ENCODE peak calls at places on chromosomes 16 and 17, in seven cellular contexts. One of them, this sample, is unnamed. For H3K36me3, the result is how much of the 10 kb centered on the place peaks cover.

GRCh38 chr16:81606039-81606438 is 161.4 kb downstream of the CMIP start:
- DNase-seq in tibial artery: no peak
- DNase-seq in heart right ventricle: no peak
- DNase-seq in WERI-Rb-1: no peak
- DNase-seq in H1: no peak
- DNase-seq in neural progenitor cell: no peak
- DNase-seq in body of pancreas: no peak
- DNase-seq in this sample: no peak

GRCh38 chr17:14019186-14019956 is 49.9 kb upstream of the COX10 start:
- DNase-seq in tibial artery: no peak
- DNase-seq in heart right ventricle: no peak
- DNase-seq in WERI-Rb-1: no peak
- DNase-seq in neural progenitor cell: no peak
- DNase-seq in body of pancreas: no peak
- DNase-seq in H1: no peak
- DNase-seq in this sample: no peak

GRCh38 chr16:19913306-19913717 is 28.7 kb upstream of the GPRC5B start:
- DNase-seq in H1: no peak
- DNase-seq in tibial artery: no peak
- DNase-seq in WERI-Rb-1: no peak
- DNase-seq in neural progenitor cell: no peak
- DNase-seq in body of pancreas: no peak
- DNase-seq in heart right ventricle: no peak
- DNase-seq in this sample: no peak

GRCh38 chr17:66468241-66469087 is 166.1 kb downstream of the PRKCA start:
- DNase-seq in heart right ventricle: no peak
- DNase-seq in neural progenitor cell: no peak
- DNase-seq in WERI-Rb-1: no peak
- DNase-seq in body of pancreas: no peak
- DNase-seq in tibial artery: peak
- DNase-seq in H1: no peak
- DNase-seq in this sample: no peak

GRCh38 chr16:69940676-69941075 is 10.5 kb upstream of the CLEC18A start:
- DNase-seq in neural progenitor cell: no peak
- DNase-seq in body of pancreas: no peak
- DNase-seq in tibial artery: no peak
- DNase-seq in WERI-Rb-1: no peak
- DNase-seq in heart right ventricle: no peak
- DNase-seq in H1: no peak
- DNase-seq in this sample: no peak

GRCh38 chr17:64707077-64707591 is 45.0 kb upstream of the SMURF2 start:
- DNase-seq in H1: peak
- DNase-seq in heart right ventricle: peak
- DNase-seq in tibial artery: peak
- DNase-seq in body of pancreas: peak
- DNase-seq in neural progenitor cell: no peak
- DNase-seq in WERI-Rb-1: peak
- DNase-seq in this sample: peak

GRCh38 chr16:58497468-58497867 is 2.5 kb upstream of the NDRG4 start:
- DNase-seq in WERI-Rb-1: no peak
- DNase-seq in H1: no peak
- DNase-seq in body of pancreas: no peak
- DNase-seq in neural progenitor cell: no peak
- DNase-seq in heart right ventricle: no peak
- DNase-seq in tibial artery: no peak
- DNase-seq in this sample: no peak

GRCh38 chr16:4733747-4734062 is 366 bp downstream of the ANKS3 start:
- DNase-seq in H1: no peak
- DNase-seq in heart right ventricle: no peak
- DNase-seq in WERI-Rb-1: peak
- DNase-seq in tibial artery: no peak
- DNase-seq in neural progenitor cell: no peak
- DNase-seq in body of pancreas: no peak
- DNase-seq in this sample: no peak

GRCh38 chr17:4004517-4005295 is 40.5 kb upstream of the ATP2A3 start:
- DNase-seq in H1: no peak
- DNase-seq in WERI-Rb-1: peak
- DNase-seq in heart right ventricle: peak
- DNase-seq in neural progenitor cell: peak
- DNase-seq in body of pancreas: peak
- DNase-seq in tibial artery: no peak
- DNase-seq in this sample: no peak

GRCh38 chr16:53091508-53092211 is 36.9 kb downstream of the CHD9 start:
- DNase-seq in WERI-Rb-1: no peak
- DNase-seq in heart right ventricle: peak
- DNase-seq in tibial artery: peak
- DNase-seq in H1: no peak
- DNase-seq in neural progenitor cell: peak
- DNase-seq in body of pancreas: peak
- DNase-seq in this sample: peak

GRCh38 chr17:79850571-79851460 is 11.6 kb upstream of the CBX4 start:
- DNase-seq in WERI-Rb-1: no peak
- DNase-seq in neural progenitor cell: no peak
- DNase-seq in body of pancreas: no peak
- DNase-seq in heart right ventricle: no peak
- DNase-seq in tibial artery: no peak
- DNase-seq in H1: no peak
- DNase-seq in this sample: no peak

GRCh38 chr16:87604572-87605135 is 2.3 kb downstream of the JPH3 start:
- DNase-seq in H1: no peak
- DNase-seq in tibial artery: no peak
- DNase-seq in WERI-Rb-1: no peak
- DNase-seq in body of pancreas: no peak
- DNase-seq in heart right ventricle: no peak
- DNase-seq in neural progenitor cell: no peak
- DNase-seq in this sample: no peak

GRCh38 chr17:27446569-27447301 is 9.5 kb upstream of the KSR1 start:
- DNase-seq in heart right ventricle: no peak
- DNase-seq in neural progenitor cell: no peak
- DNase-seq in H1: no peak
- DNase-seq in tibial artery: no peak
- DNase-seq in body of pancreas: no peak
- DNase-seq in WERI-Rb-1: peak
- DNase-seq in this sample: no peak

GRCh38 chr16:68644303-68644702 is 807 bp upstream of the CDH3 start:
- DNase-seq in H1: no peak
- DNase-seq in neural progenitor cell: peak
- DNase-seq in heart right ventricle: no peak
- DNase-seq in WERI-Rb-1: no peak
- DNase-seq in body of pancreas: no peak
- DNase-seq in tibial artery: no peak
- DNase-seq in this sample: no peak

GRCh38 chr17:22512506-22512905 is 820.2 kb downstream of the KCNJ18 start:
- DNase-seq in body of pancreas: no peak
- DNase-seq in tibial artery: no peak
- DNase-seq in H1: no peak
- DNase-seq in heart right ventricle: no peak
- DNase-seq in neural progenitor cell: no peak
- DNase-seq in WERI-Rb-1: no peak
- DNase-seq in this sample: peak

GRCh38 chr17:18967806-18968744 is 16.1 kb downstream of the SLC5A10 start:
- DNase-seq in tibial artery: no peak
- DNase-seq in heart right ventricle: no peak
- DNase-seq in WERI-Rb-1: no peak
- DNase-seq in body of pancreas: peak
- DNase-seq in H1: no peak
- DNase-seq in neural progenitor cell: no peak
- DNase-seq in this sample: no peak

GRCh38 chr16:75244844-75245758 is 6.3 kb downstream of the BCAR1 start:
- DNase-seq in heart right ventricle: peak
- DNase-seq in body of pancreas: peak
- DNase-seq in WERI-Rb-1: no peak
- DNase-seq in H1: peak
- DNase-seq in tibial artery: peak
- DNase-seq in neural progenitor cell: peak
- DNase-seq in this sample: peak

GRCh38 chr17:40075216-40076100 is 12.7 kb downstream of the THRA start:
- DNase-seq in H1: peak
- DNase-seq in body of pancreas: peak
- DNase-seq in heart right ventricle: peak
- DNase-seq in tibial artery: peak
- DNase-seq in neural progenitor cell: peak
- DNase-seq in WERI-Rb-1: peak
- DNase-seq in this sample: peak

GRCh38 chr16:75385507-75386152 is 47.7 kb downstream of the CFDP1 start:
- DNase-seq in H1: no peak
- DNase-seq in body of pancreas: no peak
- DNase-seq in neural progenitor cell: peak
- DNase-seq in WERI-Rb-1: no peak
- DNase-seq in tibial artery: no peak
- DNase-seq in heart right ventricle: peak
- DNase-seq in this sample: no peak

GRCh38 chr17:51430581-51430980 is 170.2 kb downstream of the UTP18 start:
- DNase-seq in heart right ventricle: no peak
- DNase-seq in body of pancreas: no peak
- DNase-seq in tibial artery: no peak
- DNase-seq in neural progenitor cell: no peak
- DNase-seq in H1: no peak
- DNase-seq in WERI-Rb-1: no peak
- DNase-seq in this sample: no peak

GRCh38 chr17:79979841-79980215 is 55.8 kb downstream of the TBC1D16 start:
- DNase-seq in WERI-Rb-1: peak
- DNase-seq in neural progenitor cell: no peak
- DNase-seq in body of pancreas: peak
- DNase-seq in tibial artery: no peak
- DNase-seq in heart right ventricle: no peak
- DNase-seq in H1: no peak
- DNase-seq in this sample: no peak

GRCh38 chr17:76593964-76594363 is 8.3 kb upstream of the ST6GALNAC2 start:
- DNase-seq in heart right ventricle: no peak
- DNase-seq in H1: no peak
- DNase-seq in WERI-Rb-1: no peak
- DNase-seq in tibial artery: no peak
- DNase-seq in body of pancreas: no peak
- DNase-seq in neural progenitor cell: no peak
- DNase-seq in this sample: no peak
- H3K27ac ChIP-seq in heart right ventricle: no peak
- H3K27ac ChIP-seq in H1: no peak
- H3K27ac ChIP-seq in WERI-Rb-1: no peak
- H3K27ac ChIP-seq in tibial artery: no peak
- H3K27ac ChIP-seq in body of pancreas: no peak
- H3K27ac ChIP-seq in neural progenitor cell: no peak
- H3K27ac ChIP-seq in this sample: no peak

GRCh38 chr17:49036270-49036626 is 39.1 kb downstream of the IGF2BP1 start:
- DNase-seq in neural progenitor cell: no peak
- DNase-seq in tibial artery: no peak
- DNase-seq in body of pancreas: no peak
- DNase-seq in H1: no peak
- DNase-seq in WERI-Rb-1: no peak
- DNase-seq in heart right ventricle: no peak
- DNase-seq in this sample: no peak
- TF ChIP-seq CTCF in neural progenitor cell: no peak
- TF ChIP-seq CTCF in tibial artery: no peak
- TF ChIP-seq CTCF in body of pancreas: no peak
- TF ChIP-seq CTCF in H1: no peak
- TF ChIP-seq CTCF in WERI-Rb-1: no peak
- TF ChIP-seq CTCF in heart right ventricle: no peak
- TF ChIP-seq CTCF in this sample: no peak

GRCh38 chr17:43399839-43400328 is 1.1 kb downstream of the ARL4D start:
- DNase-seq in body of pancreas: no peak
- DNase-seq in neural progenitor cell: no peak
- DNase-seq in H1: no peak
- DNase-seq in heart right ventricle: no peak
- DNase-seq in tibial artery: no peak
- DNase-seq in WERI-Rb-1: no peak
- DNase-seq in this sample: no peak

GRCh38 chr17:43402078-43402477 is 3.3 kb downstream of the ARL4D start:
- DNase-seq in WERI-Rb-1: no peak
- DNase-seq in body of pancreas: no peak
- DNase-seq in H1: no peak
- DNase-seq in tibial artery: no peak
- DNase-seq in heart right ventricle: no peak
- DNase-seq in neural progenitor cell: no peak
- DNase-seq in this sample: no peak

GRCh38 chr17:43403846-43404245 is 5.1 kb downstream of the ARL4D start:
- DNase-seq in heart right ventricle: no peak
- DNase-seq in tibial artery: no peak
- DNase-seq in WERI-Rb-1: peak
- DNase-seq in neural progenitor cell: peak
- DNase-seq in body of pancreas: no peak
- DNase-seq in H1: no peak
- DNase-seq in this sample: no peak

GRCh38 chr17:43401293-43401692 is 2.5 kb downstream of the ARL4D start:
- DNase-seq in neural progenitor cell: no peak
- DNase-seq in tibial artery: peak
- DNase-seq in WERI-Rb-1: peak
- DNase-seq in heart right ventricle: no peak
- DNase-seq in H1: no peak
- DNase-seq in body of pancreas: peak
- DNase-seq in this sample: peak

GRCh38 chr17:43402567-43402966 is 3.8 kb downstream of the ARL4D start:
- DNase-seq in H1: no peak
- DNase-seq in heart right ventricle: no peak
- DNase-seq in body of pancreas: no peak
- DNase-seq in tibial artery: no peak
- DNase-seq in neural progenitor cell: no peak
- DNase-seq in WERI-Rb-1: peak
- DNase-seq in this sample: no peak
- H3K36me3 ChIP-seq in H1: under half
- H3K36me3 ChIP-seq in heart right ventricle: under half
- H3K36me3 ChIP-seq in body of pancreas: under half
- H3K36me3 ChIP-seq in tibial artery: under half
- H3K36me3 ChIP-seq in neural progenitor cell: under half
- H3K36me3 ChIP-seq in WERI-Rb-1: under half
- H3K36me3 ChIP-seq in this sample: under half

GRCh38 chr16:16019488-16019887 is 70.1 kb downstream of the ABCC1 start:
- DNase-seq in WERI-Rb-1: no peak
- DNase-seq in neural progenitor cell: no peak
- DNase-seq in heart right ventricle: no peak
- DNase-seq in tibial artery: no peak
- DNase-seq in H1: no peak
- DNase-seq in body of pancreas: no peak
- DNase-seq in this sample: no peak

GRCh38 chr16:16018705-16019104 is 69.3 kb downstream of the ABCC1 start:
- DNase-seq in body of pancreas: no peak
- DNase-seq in WERI-Rb-1: no peak
- DNase-seq in neural progenitor cell: no peak
- DNase-seq in heart right ventricle: no peak
- DNase-seq in tibial artery: no peak
- DNase-seq in H1: no peak
- DNase-seq in this sample: no peak

GRCh38 chr16:16016388-16016964 is 67.1 kb downstream of the ABCC1 start:
- DNase-seq in tibial artery: no peak
- DNase-seq in H1: no peak
- DNase-seq in heart right ventricle: no peak
- DNase-seq in neural progenitor cell: no peak
- DNase-seq in body of pancreas: no peak
- DNase-seq in WERI-Rb-1: no peak
- DNase-seq in this sample: no peak

GRCh38 chr16:16015849-16016248 is 66.4 kb downstream of the ABCC1 start:
- DNase-seq in tibial artery: no peak
- DNase-seq in neural progenitor cell: no peak
- DNase-seq in H1: no peak
- DNase-seq in heart right ventricle: no peak
- DNase-seq in WERI-Rb-1: no peak
- DNase-seq in body of pancreas: no peak
- DNase-seq in this sample: no peak

DNA sequence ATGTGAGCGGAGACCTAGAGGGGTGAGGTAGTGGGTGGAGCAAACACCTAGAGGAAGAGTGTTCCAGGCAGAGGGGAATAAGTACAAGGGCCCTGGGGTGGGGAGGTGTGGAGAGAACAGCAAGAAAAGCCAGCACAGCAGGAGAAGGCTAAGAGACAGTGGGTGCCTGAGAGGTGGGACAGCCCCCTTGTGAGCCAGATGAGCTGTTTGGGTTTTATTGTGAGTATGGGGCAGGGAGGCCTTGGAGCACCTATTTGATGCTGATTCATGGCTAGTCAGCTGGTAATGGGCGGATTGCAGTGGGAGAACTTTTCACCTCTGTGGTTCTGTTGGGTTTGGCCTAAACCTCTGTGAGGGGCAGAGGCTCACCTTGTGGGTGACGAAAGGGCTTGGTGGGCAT is 68.4 kb downstream of the ABCC1 start:
- DNase-seq in tibial artery: no peak
- DNase-seq in WERI-Rb-1: no peak
- DNase-seq in body of pancreas: no peak
- DNase-seq in H1: no peak
- DNase-seq in neural progenitor cell: no peak
- DNase-seq in heart right ventricle: no peak
- DNase-seq in this sample: no peak
- H3K27ac ChIP-seq in tibial artery: no peak
- H3K27ac ChIP-seq in WERI-Rb-1: no peak
- H3K27ac ChIP-seq in body of pancreas: no peak
- H3K27ac ChIP-seq in H1: no peak
- H3K27ac ChIP-seq in neural progenitor cell: no peak
- H3K27ac ChIP-seq in heart right ventricle: no peak
- H3K27ac ChIP-seq in this sample: no peak

This sample was measured in right atrium auricular region.